ENCODE peak calls at places on chromosome 19, in seven cellular contexts. Y is H1; P is stomach; N is RWPE1; B is A549; V is mesendoderm; Z is CD4-positive, alpha-beta memory T cell. W is an unnamed sample.

GRCh38 chr19:29711584-29712132 is 3.4 kb downstream of the C19orf12 start:
- DNase-seq in Y (no peak), P (no peak), N (no peak), B (no peak), V (no peak), Z (no peak), W (no peak)

GRCh38 chr19:4539697-4540581 is at the start of gene LRG1:
- DNase-seq in Y (no peak), P (peak), N (no peak), B (no peak), V (peak), Z (no peak), W (no peak)

GRCh38 chr19:14516048-14516534 is 2.1 kb downstream of the DNAJB1 start:
- DNase-seq in Y (no peak), P (no peak), N (no peak), B (no peak), V (no peak), Z (no peak), W (no peak)

GRCh38 chr19:37941820-37942515 is 35.0 kb downstream of the SIPA1L3 start:
- DNase-seq in Y (no peak), P (no peak), N (no peak), B (peak), V (no peak), Z (no peak), W (no peak)

GRCh38 chr19:47601180-47601904 is 7.6 kb upstream of the BICRA start:
- DNase-seq in Y (no peak), P (peak), N (no peak), B (no peak), V (no peak), Z (no peak), W (no peak)

GRCh38 chr19:50204811-50205675 is 1.6 kb downstream of the MYH14 start:
- DNase-seq in Y (peak), P (peak), N (peak), B (no peak), V (peak), Z (no peak), W (no peak)

GRCh38 chr19:23410155-23410554 is 14.9 kb upstream of the ZNF91 start:
- DNase-seq in Y (no peak), P (no peak), N (no peak), B (no peak), V (no peak), Z (no peak), W (no peak)

GRCh38 chr19:17779281-17779930 is 15.5 kb upstream of the B3GNT3 start:
- DNase-seq in Y (peak), P (no peak), N (no peak), B (peak), V (peak), Z (no peak), W (no peak)

GRCh38 chr19:13718733-13719132 is 45.6 kb upstream of the MRI1 start:
- DNase-seq in Y (peak), P (no peak), N (peak), B (peak), V (peak), Z (no peak), W (no peak)

GRCh38 chr19:10096615-10096963 is 5.9 kb downstream of the ANGPTL6 start:
- DNase-seq in Y (no peak), P (no peak), N (no peak), B (no peak), V (no peak), Z (no peak), W (no peak)

GRCh38 chr19:42273407-42274064 is 4.5 kb downstream of the CIC start:
- DNase-seq in Y (no peak), P (no peak), N (no peak), B (no peak), V (no peak), Z (no peak), W (no peak)

GRCh38 chr19:3979289-3979673 is 6.0 kb downstream of the EEF2 start:
- DNase-seq in Y (no peak), P (no peak), N (no peak), B (no peak), V (no peak), Z (no peak), W (no peak)

GRCh38 chr19:996051-996838 is 4.0 kb upstream of the GRIN3B start:
- DNase-seq in Y (no peak), P (peak), N (peak), B (peak), V (peak), Z (peak), W (peak)

GRCh38 chr19:34662919-34663318 is 14.0 kb downstream of the SCGB2B2 start:
- DNase-seq in Y (peak), P (no peak), N (peak), B (peak), V (peak), Z (peak), W (peak)

GRCh38 chr19:38451629-38452028 is 18.1 kb downstream of the RYR1 start:
- DNase-seq in Y (no peak), P (no peak), N (no peak), B (no peak), V (no peak), Z (no peak), W (no peak)

GRCh38 chr19:4358709-4359626 is 15.6 kb downstream of the MPND start:
- DNase-seq in Y (no peak), P (no peak), N (no peak), B (no peak), V (no peak), Z (no peak), W (no peak)

GRCh38 chr19:55067869-55068268 is 4.9 kb upstream of the RDH13 start:
- DNase-seq in Y (no peak), P (no peak), N (no peak), B (no peak), V (no peak), Z (no peak), W (no peak)

GRCh38 chr19:18745931-18746330 is 45.2 kb downstream of the COMP start:
- DNase-seq in Y (no peak), P (no peak), N (no peak), B (no peak), V (no peak), Z (no peak), W (no peak)

GRCh38 chr19:9989504-9989903 is 20.8 kb downstream of the COL5A3 start:
- DNase-seq in Y (no peak), P (no peak), N (no peak), B (no peak), V (no peak), Z (no peak), W (no peak)

GRCh38 chr19:7200739-7201138 is 93.5 kb downstream of the INSR start:
- DNase-seq in Y (no peak), P (no peak), N (no peak), B (no peak), V (no peak), Z (no peak), W (no peak)

GRCh38 chr19:22503524-22503923 is 81.4 kb upstream of the ZNF98 start:
- DNase-seq in Y (no peak), P (no peak), N (no peak), B (no peak), V (no peak), Z (no peak), W (no peak)

GRCh38 chr19:50889638-50890037 is 16.4 kb downstream of the KLK2 start:
- DNase-seq in Y (no peak), P (no peak), N (no peak), B (no peak), V (no peak), Z (no peak), W (no peak)

GRCh38 chr19:1862424-1863307 is 713 bp downstream of the KLF16 start:
- DNase-seq in Y (no peak), P (no peak), N (no peak), B (peak), V (peak), Z (peak), W (no peak)

GRCh38 chr19:14361824-14362223 is 19.4 kb upstream of the ADGRE5 start:
- DNase-seq in Y (peak), P (no peak), N (no peak), B (peak), V (peak), Z (peak), W (peak)

GRCh38 chr19:53977429-53977990 is 13.9 kb upstream of the CACNG6 start:
- DNase-seq in Y (no peak), P (peak), N (peak), B (peak), V (peak), Z (peak), W (peak)

GRCh38 chr19:46609511-46610412 is 8.6 kb downstream of the CALM3 start:
- DNase-seq in Y (no peak), P (no peak), N (no peak), B (no peak), V (no peak), Z (no peak), W (no peak)

GRCh38 chr19:40165362-40165937 is 25.8 kb upstream of the MAP3K10 start:
- DNase-seq in Y (peak), P (peak), N (no peak), B (peak), V (peak), Z (peak), W (peak)

GRCh38 chr19:41521860-41522555 is 54.0 kb upstream of the CEACAM21 start:
- DNase-seq in Y (no peak), P (no peak), N (no peak), B (no peak), V (no peak), Z (peak), W (peak)

GRCh38 chr19:14434157-14434501 is 1.0 kb downstream of the PKN1 start:
- DNase-seq in Y (no peak), P (peak), N (no peak), B (no peak), V (no peak), Z (no peak), W (no peak)

GRCh38 chr19:52935434-52935833 is 12.2 kb upstream of the ZNF888 start:
- DNase-seq in Y (no peak), P (peak), N (no peak), B (no peak), V (no peak), Z (no peak), W (no peak)

GRCh38 chr19:38004505-38005223 is 97.7 kb downstream of the SIPA1L3 start:
- DNase-seq in Y (no peak), P (peak), N (peak), B (peak), V (peak), Z (no peak), W (no peak)

GRCh38 chr19:56350416-56351045 is 35.9 kb upstream of the ZSCAN5A start:
- DNase-seq in Y (no peak), P (peak), N (peak), B (peak), V (peak), Z (peak), W (peak)

GRCh38 chr19:39264306-39265290 is 3.6 kb upstream of the IFNL2 start:
- DNase-seq in Y (no peak), P (no peak), N (no peak), B (no peak), V (peak), Z (no peak), W (no peak)

GRCh38 chr19:57776764-57777296 is 7.4 kb downstream of the ZNF586 start:
- DNase-seq in Y (no peak), P (no peak), N (no peak), B (no peak), V (no peak), Z (no peak), W (no peak)

GRCh38 chr19:16623576-16623975 is 4.4 kb downstream of the MED26 start:
- DNase-seq in Y (no peak), P (no peak), N (no peak), B (no peak), V (no peak), Z (no peak), W (no peak)

GRCh38 chr19:19584356-19584755 is 34.1 kb downstream of the PBX4 start:
- DNase-seq in Y (no peak), P (no peak), N (no peak), B (no peak), V (no peak), Z (no peak), W (no peak)

GRCh38 chr19:19021115-19021514 is 12.2 kb downstream of the SUGP2 start:
- DNase-seq in Y (no peak), P (no peak), N (no peak), B (no peak), V (no peak), Z (no peak), W (no peak)

GRCh38 chr19:31658993-31659896 is 310.0 kb upstream of the TSHZ3 start:
- DNase-seq in Y (no peak), P (no peak), N (no peak), B (no peak), V (no peak), Z (no peak), W (no peak)
- H3K27ac ChIP-seq in Y (no peak), P (no peak), N (no peak), B (no peak), V (no peak), Z (no peak), W (no peak)

GRCh38 chr19:45402469-45403070 is 2.3 kb downstream of the PPP1R13L start:
- DNase-seq in Y (no peak), P (peak), N (peak), B (peak), V (peak), Z (no peak), W (no peak)

GRCh38 chr19:45403272-45403671 is 1.6 kb downstream of the PPP1R13L start:
- DNase-seq in Y (no peak), P (no peak), N (no peak), B (no peak), V (no peak), Z (no peak), W (no peak)

GRCh38 chr19:45405435-45406164 is 731 bp upstream of the PPP1R13L start:
- DNase-seq in Y (no peak), P (peak), N (peak), B (peak), V (peak), Z (peak), W (peak)

GRCh38 chr19:45404557-45405434 is at the start of gene PPP1R13L:
- DNase-seq in Y (no peak), P (peak), N (peak), B (peak), V (peak), Z (no peak), W (peak)

DNA sequence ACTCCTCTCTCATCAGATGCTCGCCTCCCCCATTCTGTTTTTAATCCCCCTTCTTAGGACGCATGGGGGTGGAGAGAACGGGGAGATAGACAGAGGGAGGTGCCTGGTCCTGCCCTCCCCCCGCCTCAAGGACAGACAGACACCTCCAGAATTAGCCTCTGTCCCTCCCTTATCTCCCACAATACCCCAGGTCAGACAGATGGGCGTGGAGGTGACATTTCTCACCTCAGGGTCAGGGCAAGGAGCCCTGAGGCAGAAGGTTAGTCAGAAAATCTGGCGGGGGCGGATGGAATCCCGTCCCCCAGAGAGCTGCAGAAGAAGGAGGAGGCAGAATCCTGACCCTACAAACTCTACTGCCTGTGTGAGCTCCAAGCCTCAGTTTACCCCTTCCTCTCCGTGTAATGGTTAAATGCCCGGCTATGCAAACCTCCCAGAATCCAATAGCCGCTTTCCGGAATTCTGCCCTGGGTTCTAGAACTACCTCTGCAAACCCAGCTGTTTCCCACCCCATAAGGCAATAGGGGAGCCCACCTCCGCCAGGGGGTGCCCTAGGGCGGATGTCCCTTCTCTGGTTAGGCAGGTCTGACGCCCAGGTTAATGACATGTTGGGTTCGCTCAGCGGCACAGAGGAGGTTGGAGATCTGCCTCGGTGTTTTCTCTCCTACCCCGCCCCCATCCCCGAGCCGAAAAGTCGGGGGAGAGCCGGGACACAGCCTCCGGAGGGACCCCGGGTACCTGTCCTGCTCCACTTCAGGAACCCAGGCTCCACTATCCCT is 900 bp downstream of the PPP1R13L start:
- DNase-seq in Y (no peak), P (peak), N (peak), B (peak), V (peak), Z (peak), W (peak)
- H3K27ac ChIP-seq in Y (no peak), P (peak), N (peak), B (peak), V (peak), Z (no peak), W (no peak)

DNA sequence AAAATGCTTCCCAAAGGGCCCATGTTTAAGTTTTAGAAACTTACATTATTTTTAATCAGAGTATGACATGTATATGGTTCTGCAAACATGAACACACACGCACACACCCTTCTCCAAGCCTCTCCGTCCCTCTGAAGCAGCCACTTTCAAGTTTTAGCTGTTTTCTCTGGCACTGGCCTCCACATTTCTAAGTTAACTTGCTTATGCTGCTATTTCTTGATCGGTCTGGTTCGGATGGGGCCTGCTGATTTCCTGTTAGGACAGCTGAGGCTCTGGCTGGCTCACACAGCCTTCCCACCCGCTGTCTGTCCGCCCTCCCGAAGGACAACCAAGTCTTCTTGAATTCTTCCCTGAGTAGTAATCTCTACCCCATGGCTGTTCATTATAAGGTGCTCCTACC is 4.4 kb downstream of the SPC24 start:
- DNase-seq in Y (no peak), P (no peak), N (no peak), B (no peak), V (no peak), Z (no peak), W (no peak)
- H3K27ac ChIP-seq in Y (no peak), P (peak), N (peak), B (peak), V (no peak), Z (no peak), W (no peak)

DNA sequence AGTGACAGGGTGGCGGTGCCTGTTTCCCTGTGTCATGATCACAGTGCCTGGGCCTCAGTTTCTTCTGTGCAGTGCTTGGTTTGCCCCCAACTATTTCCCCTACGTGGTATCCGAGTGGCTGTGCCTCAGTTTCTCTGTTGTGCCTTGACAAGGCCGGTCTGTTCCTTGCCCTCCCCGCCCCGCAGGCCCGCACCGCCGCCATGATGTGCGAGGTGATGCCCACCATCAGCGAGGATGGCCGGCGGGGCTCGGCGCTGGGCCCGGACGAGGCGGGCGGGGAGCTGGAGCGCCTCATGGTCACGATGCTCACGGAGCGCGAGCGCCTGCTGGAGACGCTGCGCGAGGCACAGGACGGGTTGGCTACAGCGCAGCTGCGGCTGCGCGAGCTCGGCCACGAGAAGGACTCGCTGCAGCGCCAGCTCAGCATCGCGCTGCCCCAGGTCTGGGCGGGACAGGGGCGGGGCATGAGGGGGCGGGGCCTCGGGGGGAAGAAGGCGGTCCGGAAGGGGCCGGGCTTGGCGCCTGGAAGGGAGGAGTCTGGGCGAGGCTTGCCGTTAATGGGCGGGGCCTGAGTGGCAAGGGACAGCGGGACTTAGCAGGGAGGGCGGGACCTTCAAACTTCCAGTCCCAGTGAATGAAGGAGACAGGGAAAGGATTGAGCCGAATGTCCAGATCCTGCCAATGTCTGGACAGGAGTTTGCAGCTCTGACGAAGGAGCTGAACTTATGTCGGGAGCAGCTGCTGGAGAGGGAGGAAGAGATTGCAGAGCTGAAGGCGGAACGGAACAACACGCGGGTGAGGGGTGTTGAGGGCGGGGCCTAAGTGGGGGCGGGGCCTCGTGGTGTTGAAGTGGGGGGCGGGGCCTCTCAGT is 8.6 kb downstream of the PPFIA3 start:
- DNase-seq in Y (no peak), P (peak), N (peak), B (peak), V (peak), Z (peak), W (peak)
- H3K27ac ChIP-seq in Y (peak), P (peak), N (peak), B (peak), V (no peak), Z (no peak), W (no peak)

GRCh38 chr19:36141039-36141914 is 1.4 kb downstream of the CAPNS1 start:
- DNase-seq in Y (peak), P (peak), N (peak), B (peak), V (peak), Z (peak), W (peak)
- H3K27ac ChIP-seq in Y (peak), P (peak), N (peak), B (peak), V (no peak), Z (peak), W (no peak)

GRCh38 chr19:11269408-11269807 is 7.1 kb upstream of the DOCK6 start:
- DNase-seq in Y (no peak), P (no peak), N (peak), B (no peak), V (no peak), Z (no peak), W (no peak)
- H3K27ac ChIP-seq in Y (no peak), P (no peak), N (peak), B (peak), V (no peak), Z (no peak), W (no peak)

W was measured in CD8-positive, alpha-beta T cell.